ENCODE peak calls at places on chromosomes 2 and 18, in four cellular contexts. T is activated CD8-positive, alpha-beta T cell treated with anti-CD3 and anti-CD28 coated beads for 36 hours; F is nephron progenitor cell; O is AG04449. I is an unnamed sample.
A peak's percentile ranks its signal among the peaks of the same experiment; 100 is the strongest.

GRCh38 chr18:3450358-3451107 is 561 bp downstream of the TGIF1 start:
- DNase-seq in F (peak; percentile 59), O (no peak), T (peak; percentile 71), I (no peak)

GRCh38 chr2:221254281-221254680 is 317.8 kb downstream of the EPHA4 start:
- DNase-seq in O (no peak), F (peak; percentile 29), T (no peak), I (no peak)

GRCh38 chr2:12110074-12110473 is 363.6 kb downstream of the LPIN1 start:
- DNase-seq in O (no peak), F (no peak), T (no peak), I (no peak)

GRCh38 chr2:79359419-79359818 is 153.4 kb upstream of the CTNNA2 start:
- DNase-seq in F (no peak), O (no peak), T (no peak), I (no peak)

GRCh38 chr18:40935423-40935822 is 1019.6 kb upstream of the PIK3C3 start:
- DNase-seq in O (no peak), F (no peak), T (no peak), I (no peak)

GRCh38 chr2:132788310-132788832 is 118.4 kb upstream of the LYPD1 start:
- DNase-seq in F (no peak), O (no peak), T (no peak), I (no peak)

GRCh38 chr18:48129621-48130082 is 199.2 kb upstream of the SMAD2 start:
- DNase-seq in O (no peak), T (no peak), F (peak; percentile 25), I (no peak)

GRCh38 chr2:154240921-154241379 is 369.2 kb downstream of the GALNT13 start:
- DNase-seq in F (no peak), O (no peak), T (no peak), I (no peak)

GRCh38 chr2:10909050-10909995 is 2.4 kb upstream of the KCNF1 start:
- DNase-seq in O (no peak), T (peak; percentile 39), F (peak; percentile 77), I (no peak)

GRCh38 chr2:68127358-68128242 is 30.1 kb upstream of the PNO1 start:
- DNase-seq in O (no peak), T (no peak), F (no peak), I (no peak)

GRCh38 chr2:229174794-229175529 is 96.1 kb downstream of the PID1 start:
- DNase-seq in O (no peak), T (no peak), F (no peak), I (peak; percentile 72)

GRCh38 chr2:209344349-209344748 is 79.5 kb upstream of the MAP2 start:
- DNase-seq in O (no peak), F (no peak), T (no peak), I (no peak)

GRCh38 chr18:59002974-59003594 is 136.6 kb upstream of the SEC11C start:
- DNase-seq in F (no peak), O (no peak), T (no peak), I (no peak)

GRCh38 chr18:45792551-45793294 is 32.8 kb upstream of the SIGLEC15 start:
- DNase-seq in T (no peak), F (no peak), O (no peak), I (no peak)

GRCh38 chr2:19611491-19612332 is 253.3 kb upstream of the OSR1 start:
- DNase-seq in O (peak; percentile 86), F (no peak), T (no peak), I (peak; percentile 89)

GRCh38 chr2:201264472-201265173 is 4.3 kb downstream of the CASP8 start:
- DNase-seq in F (no peak), T (no peak), O (no peak), I (no peak)

GRCh38 chr2:81396417-81397019 is 1092.0 kb upstream of the LRRTM1 start:
- DNase-seq in T (no peak), O (no peak), F (no peak), I (no peak)
- TF ChIP-seq CTCF in T (no peak), O (no peak), F (no peak), I (no peak)

GRCh38 chr2:47438084-47438483 is 35.1 kb downstream of the MSH2 start:
- DNase-seq in O (no peak), F (no peak), T (no peak), I (no peak)

DNA sequence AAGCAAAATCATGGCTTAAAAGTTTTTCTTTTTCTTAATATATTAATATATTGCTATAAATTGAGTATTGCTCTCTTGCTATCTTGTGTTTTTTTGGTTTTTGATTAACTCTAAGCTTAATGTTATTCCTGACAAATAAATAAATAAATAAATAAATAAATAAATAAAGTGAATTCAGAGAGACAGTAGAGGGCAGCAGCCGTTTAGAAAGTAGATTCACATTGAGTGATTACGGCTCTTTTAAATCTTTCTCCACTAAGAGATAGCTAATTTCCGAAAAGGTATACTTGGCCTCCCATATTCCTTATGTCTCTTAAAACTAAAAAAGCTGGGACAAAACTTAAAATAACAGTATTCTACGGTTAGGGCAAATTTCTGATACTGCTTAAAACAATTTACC is 34.3 kb downstream of the MSH2 start:
- DNase-seq in T (no peak), O (no peak), F (no peak), I (peak; percentile 28)
- TF ChIP-seq CTCF in T (peak; percentile 24), O (peak; percentile 11), F (peak; percentile 32), I (peak; percentile 40)

DNA sequence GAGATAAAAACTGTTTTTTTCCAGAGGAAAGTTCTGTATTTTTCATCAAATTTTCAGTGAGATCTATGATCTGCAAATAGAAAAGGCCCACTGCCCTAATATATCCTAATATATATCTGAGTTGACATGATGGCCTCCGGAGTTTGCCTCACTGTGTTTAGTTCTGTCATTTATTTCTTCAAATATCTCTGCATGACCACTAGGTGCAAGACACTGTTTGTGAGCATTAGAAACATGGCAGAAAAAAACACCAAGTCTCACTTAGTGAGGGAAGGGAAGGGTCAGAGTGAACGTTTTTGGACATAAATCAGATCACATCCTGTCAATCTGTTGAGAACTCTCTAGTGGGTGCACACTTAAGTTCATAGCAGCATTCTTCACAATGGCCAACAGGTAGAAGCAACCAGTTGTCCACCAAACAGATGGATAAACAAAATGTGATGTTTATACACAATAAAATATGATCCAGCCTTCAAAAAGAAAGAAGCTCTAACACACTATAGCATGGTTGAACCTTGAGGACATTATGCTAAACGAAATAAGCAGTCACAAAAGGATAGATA is 53.4 kb downstream of the SPIRE1 start:
- DNase-seq in O (no peak), T (no peak), F (no peak), I (no peak)
- TF ChIP-seq CTCF in O (no peak), T (no peak), F (no peak), I (no peak)

GRCh38 chr2:239363946-239364637 is 36.7 kb downstream of the HDAC4 start:
- DNase-seq in T (peak; percentile 53), F (no peak), O (no peak), I (no peak)

GRCh38 chr2:239366740-239367139 is 34.1 kb downstream of the HDAC4 start:
- DNase-seq in F (no peak), O (no peak), T (no peak), I (no peak)

GRCh38 chr2:239368321-239368720 is 32.5 kb downstream of the HDAC4 start:
- DNase-seq in O (no peak), F (no peak), T (no peak), I (no peak)

GRCh38 chr2:239365071-239365781 is 35.6 kb downstream of the HDAC4 start:
- DNase-seq in F (no peak), O (no peak), T (no peak), I (no peak)

GRCh38 chr2:239365782-239366435 is 34.9 kb downstream of the HDAC4 start:
- DNase-seq in T (no peak), F (no peak), O (no peak), I (no peak)
- TF ChIP-seq CTCF in T (no peak), F (no peak), O (no peak), I (no peak)

I was measured in AG09319.